ENCODE peak calls at places on chromosomes 2 and 18, in five cellular contexts. Y, T, J, M and S are unnamed samples.
A peak's percentile ranks its signal among the peaks of the same experiment; 100 is the strongest.

GRCh38 chr2:46181789-46182530 is 115.2 kb upstream of the EPAS1 start:
- DNase-seq in Y (no peak), T (no peak), J (no peak), M (no peak), S (peak; percentile 39)

GRCh38 chr2:240369725-240370585 is 65.5 kb upstream of the GPC1 start:
- DNase-seq in Y (peak; percentile 82), T (no peak), J (peak; percentile 61), M (peak; percentile 33), S (peak; percentile 92)

GRCh38 chr2:70697603-70698383 is 70.2 kb downstream of the ADD2 start:
- DNase-seq in Y (no peak), T (no peak), J (no peak), M (no peak), S (no peak)

GRCh38 chr2:7508220-7508943 is 591.2 kb downstream of the RNF144A start:
- DNase-seq in Y (no peak), T (no peak), J (no peak), M (no peak), S (no peak)

GRCh38 chr2:105888625-105889024 is 143.9 kb downstream of the NCK2 start:
- DNase-seq in Y (no peak), T (no peak), J (no peak), M (no peak), S (no peak)

GRCh38 chr2:96602330-96602823 is 35.7 kb downstream of the KANSL3 start:
- DNase-seq in Y (no peak), T (peak; percentile 53), J (no peak), M (peak; percentile 53), S (no peak)

GRCh38 chr2:19235308-19235707 is 123.1 kb downstream of the OSR1 start:
- DNase-seq in Y (no peak), T (no peak), J (no peak), M (no peak), S (no peak)

GRCh38 chr18:47418746-47419145 is 167.3 kb upstream of the SKOR2 start:
- DNase-seq in Y (no peak), T (no peak), J (no peak), M (no peak), S (no peak)

GRCh38 chr18:33184918-33185317 is 255.6 kb downstream of the CCDC178 start:
- DNase-seq in Y (no peak), T (no peak), J (no peak), M (no peak), S (no peak)

GRCh38 chr2:138829326-138829725 is 49.1 kb upstream of the NXPH2 start:
- DNase-seq in Y (no peak), T (peak; percentile 48), J (no peak), M (no peak), S (peak; percentile 7)

GRCh38 chr2:190023860-190024259 is 38.7 kb downstream of the MSTN start:
- DNase-seq in Y (no peak), T (no peak), J (no peak), M (no peak), S (no peak)

GRCh38 chr2:56687169-56687568 is 503.4 kb downstream of the CCDC85A start:
- DNase-seq in Y (no peak), T (no peak), J (no peak), M (no peak), S (no peak)

GRCh38 chr2:182642328-182642727 is 73.7 kb upstream of the DNAJC10 start:
- DNase-seq in Y (peak; percentile 40), T (peak; percentile 50), J (peak; percentile 16), M (peak; percentile 41), S (peak; percentile 39)

GRCh38 chr2:47344890-47345583 is 57.9 kb upstream of the MSH2 start:
- DNase-seq in Y (peak; percentile 64), T (no peak), J (no peak), M (peak; percentile 91), S (peak; percentile 87)

GRCh38 chr2:111990375-111990774 is 64.7 kb upstream of the TMEM87B start:
- DNase-seq in Y (no peak), T (no peak), J (no peak), M (no peak), S (no peak)

GRCh38 chr2:189639003-189639609 is 22.2 kb upstream of the ASNSD1 start:
- DNase-seq in Y (no peak), T (no peak), J (no peak), M (peak; percentile 42), S (no peak)

GRCh38 chr2:173184031-173185004 is 108.7 kb downstream of the MAP3K20 start:
- DNase-seq in Y (no peak), T (no peak), J (peak; percentile 19), M (peak; percentile 35), S (peak; percentile 56)

GRCh38 chr2:127627740-127628571 is 18.0 kb upstream of the GPR17 start:
- DNase-seq in Y (peak; percentile 16), T (peak; percentile 42), J (no peak), M (no peak), S (no peak)

GRCh38 chr18:22525883-22526282 is 108.2 kb upstream of the CTAGE1 start:
- DNase-seq in Y (no peak), T (no peak), J (no peak), M (no peak), S (no peak)

GRCh38 chr18:11259421-11259820 is 110.1 kb upstream of the PIEZO2 start:
- DNase-seq in Y (peak; percentile 36), T (no peak), J (peak; percentile 27), M (peak; percentile 19), S (peak; percentile 35)
- H3K4me3 ChIP-seq in Y (no peak overlapping the region), T (no peak overlapping the region), J (no peak overlapping the region), M (no peak overlapping the region), S (no peak overlapping the region)

DNA sequence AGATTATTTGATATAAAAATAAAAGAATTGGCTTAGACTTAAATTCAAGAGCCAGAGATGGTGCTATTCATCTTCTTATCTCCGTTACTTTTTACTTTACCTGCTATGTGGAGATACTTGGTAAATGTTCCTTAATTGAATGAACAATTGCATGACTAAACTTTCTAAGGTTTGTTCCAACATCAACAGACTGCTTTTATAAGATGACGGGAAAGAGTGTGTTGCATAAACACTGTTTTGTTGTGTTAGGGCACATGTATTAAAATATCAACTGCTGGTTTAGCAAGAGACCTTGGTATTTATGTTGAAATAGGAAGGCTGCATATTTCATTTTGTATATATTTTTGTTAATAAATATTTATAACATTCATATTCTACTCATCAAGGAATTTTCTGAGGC is 10.5 kb upstream of the NFE2L2 start:
- DNase-seq in Y (no peak), T (no peak), J (no peak), M (no peak), S (no peak)
- H3K27ac ChIP-seq in Y (peak overlapping the region; percentile 66), T (no peak overlapping the region), J (peak overlapping the region; percentile 76), M (peak overlapping the region; percentile 62), S (peak overlapping the region; percentile 51)

GRCh38 chr2:181312515-181312927 is 144.7 kb upstream of the ITGA4 start:
- DNase-seq in Y (no peak), T (peak; percentile 56), J (no peak), M (peak; percentile 21), S (no peak)
- H3K4me1 ChIP-seq in Y (peaks cover 8% of the 10 kb centered on the region), T (peaks cover 53% of the 10 kb centered on the region), J (no peaks in the 10 kb centered on the region), M (no peaks in the 10 kb centered on the region), S (no peaks in the 10 kb centered on the region)

DNA sequence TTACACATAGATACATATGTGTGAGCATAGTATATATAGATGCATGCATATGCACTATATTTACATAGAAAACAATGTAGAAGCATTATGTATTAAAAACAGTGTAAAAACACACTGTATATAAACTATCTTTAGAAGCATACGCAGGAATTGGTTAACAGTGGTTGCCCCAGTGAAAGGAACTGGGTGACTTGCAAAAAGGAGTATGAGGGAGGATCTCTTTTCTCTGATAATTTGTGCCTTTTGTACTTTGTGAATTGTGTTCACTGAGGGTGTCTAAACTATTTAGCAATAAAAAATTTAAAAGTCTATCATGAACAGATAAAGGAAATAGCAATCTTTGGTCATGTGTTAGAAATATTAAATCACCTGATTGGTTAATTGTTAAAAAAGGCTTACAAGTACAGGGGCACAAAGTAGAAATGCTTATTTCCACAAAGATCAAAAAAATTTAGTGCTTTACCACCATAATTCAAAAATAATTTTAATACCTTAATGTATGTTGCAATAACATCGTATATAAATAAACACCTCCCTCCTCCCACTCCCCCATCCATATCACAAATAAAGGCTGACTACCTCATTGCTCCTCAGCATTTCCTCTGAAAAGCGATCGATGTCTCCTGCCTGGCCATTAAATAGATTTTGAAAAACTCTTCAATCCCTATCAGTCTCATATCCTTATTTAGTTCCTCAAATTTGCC is 257.1 kb downstream of the AGPS start:
- DNase-seq in Y (no peak), T (no peak), J (no peak), M (no peak), S (no peak)
- H3K4me3 ChIP-seq in Y (no peak overlapping the region), T (no peak overlapping the region), J (no peak overlapping the region), M (no peak overlapping the region), S (no peak overlapping the region)

GRCh38 chr2:195662138-195662537 is 5.1 kb downstream of the SLC39A10 start:
- DNase-seq in Y (no peak), T (no peak), J (no peak), M (no peak), S (peak; percentile 57)
- H3K27ac ChIP-seq in Y (no peak overlapping the region), T (no peak overlapping the region), J (no peak overlapping the region), M (no peak overlapping the region), S (no peak overlapping the region)